ENCODE peak calls at places on chromosomes 4 and X, in six cellular contexts. N, J, P, F, S and K are unnamed samples. For H3K36me3, H3K27me3 and H3K4me1, the result is how much of the 10 kb centered on the place peaks cover.

GRCh38 chr4:37453361-37454262 is 209.1 kb downstream of the NWD2 start:
- DNase-seq in P (peak), J (no peak), F (peak), S (peak), N (peak), K (peak)

GRCh38 chrX:129540068-129540653 is at the start of gene OCRL:
- DNase-seq in N (peak), P (no peak), J (no peak), F (peak), S (peak), K (no peak)

GRCh38 chrX:68822641-68823410 is 6.0 kb upstream of the EFNB1 start:
- DNase-seq in F (no peak), S (no peak), N (no peak), P (no peak), J (no peak), K (no peak)

GRCh38 chrX:132837126-132837525 is 121.3 kb downstream of the HS6ST2 start:
- DNase-seq in F (no peak), S (no peak), P (no peak), J (no peak), N (no peak), K (no peak)

GRCh38 chr4:76579596-76580375 is 144.8 kb downstream of the SHROOM3 start:
- DNase-seq in S (no peak), P (no peak), N (no peak), F (no peak), J (no peak), K (no peak)

GRCh38 chrX:74922922-74923321 is 2.3 kb downstream of the NEXMIF start:
- DNase-seq in F (no peak), N (no peak), P (no peak), J (no peak), S (no peak), K (no peak)

GRCh38 chr4:156594619-156595018 is 377.0 kb downstream of the PDGFC start:
- DNase-seq in S (peak), P (no peak), J (no peak), N (no peak), F (no peak), K (no peak)

GRCh38 chr4:152748619-152749018 is 30.9 kb downstream of the TIGD4 start:
- DNase-seq in P (no peak), S (no peak), J (no peak), N (no peak), F (no peak), K (no peak)

GRCh38 chr4:10033191-10033881 is 12.0 kb upstream of the SLC2A9 start:
- DNase-seq in S (no peak), J (no peak), P (no peak), N (no peak), F (no peak), K (no peak)

GRCh38 chr4:24915121-24915922 is 2.5 kb upstream of the CCDC149 start:
- DNase-seq in N (no peak), P (no peak), S (no peak), J (no peak), F (peak), K (no peak)

GRCh38 chr4:21769404-21770147 is 179.0 kb downstream of the KCNIP4 start:
- DNase-seq in F (no peak), J (no peak), N (no peak), S (no peak), P (no peak), K (no peak)

GRCh38 chr4:184388106-184388505 is 86.2 kb downstream of the IRF2 start:
- DNase-seq in N (no peak), J (no peak), S (no peak), F (no peak), P (no peak), K (no peak)
- H3K36me3 ChIP-seq in N (under half), J (under half), S (half or more), F (under half), P (half or more), K (under half)

DNA sequence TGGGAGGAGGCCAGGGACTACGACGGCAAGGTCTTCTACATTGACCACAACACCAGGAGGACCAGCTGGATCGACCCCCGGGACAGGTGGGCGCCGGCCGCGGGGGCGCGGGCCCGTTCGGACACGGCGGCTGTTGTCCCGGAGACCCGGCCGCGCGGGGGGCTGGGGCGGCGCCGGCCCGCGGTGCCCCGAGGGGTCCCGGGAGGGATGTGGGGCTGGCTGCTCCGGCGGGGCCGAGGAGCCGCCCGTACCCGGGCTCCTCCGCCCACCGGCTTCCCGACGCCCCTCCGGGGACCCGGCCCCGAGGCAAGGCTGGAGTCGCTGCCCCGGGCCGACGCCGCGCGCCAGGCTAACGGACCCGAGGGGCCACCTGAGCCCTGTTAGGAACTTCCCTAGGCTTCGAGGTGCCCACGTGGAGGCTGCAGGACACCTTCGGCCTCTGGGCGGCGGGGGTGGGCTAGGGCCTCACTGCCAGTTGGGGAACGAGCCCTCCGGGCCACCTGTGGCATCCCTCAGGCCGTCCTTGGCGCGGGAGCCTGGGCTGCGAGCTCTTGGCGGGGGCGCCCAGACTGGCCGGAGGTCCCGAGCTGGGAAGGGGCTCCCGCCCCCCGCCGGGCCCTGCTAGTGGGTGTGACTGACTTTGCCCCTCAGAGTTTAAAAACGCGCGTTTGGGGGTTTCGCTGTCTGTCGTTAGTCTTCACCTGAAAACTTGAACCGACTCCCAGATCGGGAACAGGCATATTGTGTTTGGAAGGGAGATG is 660 bp downstream of the WWC2 start:
- DNase-seq in S (peak), F (no peak), P (peak), N (peak), J (no peak), K (no peak)
- H3K27me3 ChIP-seq in S (under half), F (under half), P (under half), N (under half), J (under half), K (under half)

GRCh38 chr4:1109898-1110506 is 3.4 kb downstream of the RNF212 start:
- DNase-seq in S (no peak), F (no peak), N (no peak), P (no peak), J (no peak), K (no peak)
- H3K4me1 ChIP-seq in S (under half), F (under half), N (under half), P (under half), J (under half), K (under half)

GRCh38 chrX:1601051-1601767 is 9.8 kb downstream of the AKAP17A start:
- DNase-seq in J (no peak), P (no peak), S (no peak), F (no peak), N (no peak), K (no peak)
- H3K36me3 ChIP-seq in J (half or more), P (half or more), S (half or more), F (under half), N (under half), K (half or more)

GRCh38 chrX:115425359-115425758 is 135.6 kb upstream of the PLS3 start:
- DNase-seq in J (no peak), P (no peak), S (no peak), N (no peak), F (no peak), K (no peak)
- H3K27me3 ChIP-seq in J (under half), P (under half), S (under half), N (under half), F (under half), K (under half)

GRCh38 chr4:158164849-158165248 is 8.0 kb downstream of the GASK1B start:
- DNase-seq in P (no peak), F (no peak), J (no peak), S (no peak), N (no peak), K (no peak)

GRCh38 chr4:158162637-158163036 is 10.2 kb downstream of the GASK1B start:
- DNase-seq in F (no peak), N (no peak), S (no peak), P (no peak), J (no peak), K (no peak)

GRCh38 chr4:158161561-158162354 is 11.1 kb downstream of the GASK1B start:
- DNase-seq in F (no peak), N (no peak), S (no peak), J (peak), P (no peak), K (no peak)

GRCh38 chr4:158166701-158167100 is 6.1 kb downstream of the GASK1B start:
- DNase-seq in F (no peak), J (no peak), P (no peak), S (no peak), N (no peak), K (no peak)

GRCh38 chr4:158163941-158164665 is 8.7 kb downstream of the GASK1B start:
- DNase-seq in P (no peak), S (no peak), J (no peak), F (no peak), N (no peak), K (no peak)
- H3K4me1 ChIP-seq in P (under half), S (under half), J (under half), F (under half), N (under half), K (under half)

GRCh38 chr4:3096207-3096606 is 21.7 kb downstream of the HTT start:
- DNase-seq in S (no peak), N (no peak), J (no peak), F (no peak), P (no peak), K (no peak)

DNA sequence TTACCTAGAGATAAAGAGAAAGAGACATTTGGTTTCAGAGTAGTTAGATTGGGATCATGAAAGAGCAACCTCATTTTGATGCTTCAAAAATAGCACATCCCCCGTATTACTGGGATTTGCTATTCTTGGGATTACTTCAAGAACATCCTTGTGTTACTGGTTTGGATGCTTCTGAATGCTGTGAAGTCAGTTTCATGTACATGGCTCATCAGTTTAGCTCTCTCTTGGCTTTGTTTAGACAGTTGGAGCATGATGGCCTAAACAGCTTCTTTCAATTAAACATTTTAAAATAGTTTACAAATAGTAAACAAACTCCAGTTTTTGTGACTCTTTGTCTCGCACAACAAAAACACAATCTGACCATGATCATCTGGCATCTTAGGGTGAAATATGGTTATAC is 23.9 kb downstream of the HTT start:
- DNase-seq in S (no peak), F (no peak), J (no peak), N (no peak), P (no peak), K (no peak)
- H3K36me3 ChIP-seq in S (half or more), F (under half), J (under half), N (under half), P (under half), K (under half)